ENCODE peak calls at places on chromosomes 12 and 14, in four cellular contexts. I is upper lobe of left lung, L is A549, A is ovary. V is an unnamed sample. For H3K4me1, the result is how much of the 10 kb centered on the place peaks cover.

GRCh38 chr14:90721619-90722305 is 94.5 kb downstream of the TTC7B start:
- DNase-seq in I (no peak), L (no peak), A (no peak), V (no peak)

GRCh38 chr12:15788266-15789214 is 648 bp downstream of the EPS8 start:
- DNase-seq in I (peak), L (peak), A (peak), V (no peak)

GRCh38 chr12:38586652-38587219 is 270.2 kb downstream of the ALG10B start:
- DNase-seq in I (no peak), L (no peak), A (no peak), V (no peak)

GRCh38 chr12:1413930-1414329 is 180.5 kb downstream of the FBXL14 start:
- DNase-seq in I (no peak), L (no peak), A (no peak), V (no peak)

GRCh38 chr12:93802698-93803097 is 125.5 kb downstream of the CRADD start:
- DNase-seq in I (no peak), L (no peak), A (no peak), V (no peak)

GRCh38 chr14:64049616-64050381 is 197.0 kb downstream of the SYNE2 start:
- DNase-seq in I (no peak), L (no peak), A (no peak), V (no peak)

GRCh38 chr12:117140397-117141096 is 41.3 kb upstream of the TESC start:
- DNase-seq in I (peak), L (peak), A (no peak), V (no peak)

GRCh38 chr12:128702344-128702743 is 121.4 kb downstream of the SLC15A4 start:
- DNase-seq in I (no peak), L (no peak), A (no peak), V (no peak)

GRCh38 chr12:42638697-42639096 is 49.2 kb upstream of the PRICKLE1 start:
- DNase-seq in I (no peak), L (no peak), A (no peak), V (no peak)

GRCh38 chr14:97878727-97879126 is 1081.5 kb downstream of the VRK1 start:
- DNase-seq in I (no peak), L (no peak), A (no peak), V (no peak)

GRCh38 chr12:75888398-75888797 is 143.2 kb downstream of the PHLDA1 start:
- DNase-seq in I (no peak), L (no peak), A (no peak), V (no peak)

GRCh38 chr14:64225156-64225757 is 68.9 kb downstream of the ESR2 start:
- DNase-seq in I (no peak), L (no peak), A (no peak), V (no peak)

GRCh38 chr12:30996255-30996654 is 69.7 kb downstream of the TSPAN11 start:
- DNase-seq in I (no peak), L (no peak), A (no peak), V (no peak)

GRCh38 chr14:55336161-55336560 is 64.9 kb downstream of the FBXO34 start:
- DNase-seq in I (no peak), L (no peak), A (no peak), V (no peak)

GRCh38 chr14:32408018-32408417 is 78.9 kb downstream of the AKAP6 start:
- DNase-seq in I (no peak), L (no peak), A (peak), V (no peak)

GRCh38 chr12:46944771-46945170 is 119.0 kb upstream of the SLC38A4 start:
- DNase-seq in I (no peak), L (no peak), A (no peak), V (no peak)

GRCh38 chr14:80606347-80606772 is 335.2 kb downstream of the CEP128 start:
- DNase-seq in I (no peak), L (no peak), A (no peak), V (no peak)

GRCh38 chr12:116962783-116963356 is 52.1 kb downstream of the FBXW8 start:
- DNase-seq in I (no peak), L (no peak), A (no peak), V (no peak)

GRCh38 chr14:22545842-22546721 is 42.9 kb downstream of the DAD1 start:
- DNase-seq in I (no peak), L (no peak), A (no peak), V (no peak)

GRCh38 chr12:53595212-53595611 is 31.0 kb downstream of the ATF7 start:
- DNase-seq in I (no peak), L (no peak), A (no peak), V (no peak)

GRCh38 chr12:57886590-57887363 is 40.2 kb upstream of the CTDSP2 start:
- DNase-seq in I (peak), L (no peak), A (no peak), V (no peak)

GRCh38 chr14:101561145-101561896 is at the start of gene DIO3:
- DNase-seq in I (no peak), L (no peak), A (no peak), V (no peak)

GRCh38 chr14:75092698-75093097 is 23.3 kb downstream of the ZC2HC1C start:
- DNase-seq in I (no peak), L (no peak), A (no peak), V (no peak)

GRCh38 chr14:61484826-61485584 is 163.6 kb downstream of the PRKCH start:
- DNase-seq in I (no peak), L (no peak), A (no peak), V (no peak)

GRCh38 chr14:37623552-37623951 is 28.1 kb downstream of the TTC6 start:
- DNase-seq in I (no peak), L (no peak), A (no peak), V (no peak)

GRCh38 chr12:122001379-122002209 is 20.1 kb upstream of the BCL7A start:
- DNase-seq in I (no peak), L (no peak), A (no peak), V (no peak)

GRCh38 chr12:50276912-50277671 is 6.2 kb downstream of the LIMA1 start:
- DNase-seq in I (no peak), L (no peak), A (no peak), V (no peak)
- TF ChIP-seq CTCF in I (no peak), L (no peak), A (no peak), V (no peak)

DNA sequence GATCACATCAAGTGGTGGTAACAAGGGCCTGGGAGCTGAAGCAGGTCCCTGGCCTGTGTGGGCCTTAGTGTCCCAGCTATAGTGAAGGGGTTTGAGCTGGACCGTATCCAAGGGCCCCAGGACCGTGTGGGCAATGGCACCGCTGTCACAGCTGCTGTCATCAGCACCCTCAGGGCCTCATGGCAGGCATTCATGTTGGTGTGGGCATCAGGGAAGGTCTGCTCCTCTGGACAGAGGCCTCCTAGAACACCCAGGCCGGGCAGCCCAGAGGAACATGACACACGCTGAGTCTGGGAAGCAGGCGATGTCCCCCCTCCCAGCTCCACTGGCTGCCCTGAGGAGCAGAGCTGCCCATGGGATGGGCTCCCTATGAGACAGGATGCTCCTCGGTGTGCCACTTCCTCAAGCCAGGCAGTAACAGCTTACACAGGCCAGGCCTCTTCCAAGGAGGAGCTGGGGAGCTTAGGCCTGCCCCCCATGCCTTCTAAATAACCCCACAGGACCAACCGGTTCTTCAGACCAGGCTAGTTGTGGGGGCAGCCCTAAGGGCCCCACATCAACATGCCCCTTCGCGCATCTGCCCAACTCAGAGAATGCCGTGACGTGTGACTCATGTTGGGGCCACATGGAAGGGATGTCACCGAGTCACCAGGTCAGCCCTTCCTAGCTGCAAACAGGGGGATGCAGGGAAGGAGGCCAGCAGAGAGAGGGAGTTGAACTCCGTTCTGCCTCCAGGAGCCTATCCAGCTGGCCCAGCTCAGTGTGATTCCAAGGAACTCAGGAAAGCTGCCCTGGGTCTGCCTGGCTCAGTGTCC is 80.4 kb downstream of the PITPNM2 start:
- DNase-seq in I (no peak), L (no peak), A (peak), V (no peak)
- H3K4me1 ChIP-seq in I (under half), L (under half), A (under half), V (half or more)

GRCh38 chr14:39680777-39681176 is 248.5 kb upstream of the FBXO33 start:
- DNase-seq in I (no peak), L (no peak), A (no peak), V (no peak)

GRCh38 chr14:39683711-39684110 is 251.5 kb upstream of the FBXO33 start:
- DNase-seq in I (no peak), L (no peak), A (no peak), V (no peak)

GRCh38 chr14:39682563-39682962 is 250.3 kb upstream of the FBXO33 start:
- DNase-seq in I (no peak), L (no peak), A (no peak), V (no peak)

GRCh38 chr14:39682000-39682399 is 249.8 kb upstream of the FBXO33 start:
- DNase-seq in I (no peak), L (no peak), A (no peak), V (no peak)
- TF ChIP-seq EP300 in I (no peak), L (no peak), A (no peak), V (no peak)

GRCh38 chr12:18805516-18806248 is 67.8 kb downstream of the CAPZA3 start:
- DNase-seq in I (no peak), L (no peak), A (no peak), V (no peak)
- TF ChIP-seq CTCF in I (no peak), L (no peak), A (no peak), V (no peak)

GRCh38 chr14:94114589-94115067 is 4.1 kb downstream of the IFI27 start:
- DNase-seq in I (no peak), L (no peak), A (no peak), V (no peak)

GRCh38 chr14:94117856-94118255 is 7.3 kb downstream of the IFI27 start:
- DNase-seq in I (peak), L (no peak), A (no peak), V (no peak)

GRCh38 chr14:94115068-94115591 is 4.6 kb downstream of the IFI27 start:
- DNase-seq in I (peak), L (no peak), A (no peak), V (no peak)

GRCh38 chr14:94115631-94116030 is 5.1 kb downstream of the IFI27 start:
- DNase-seq in I (no peak), L (no peak), A (no peak), V (no peak)

DNA sequence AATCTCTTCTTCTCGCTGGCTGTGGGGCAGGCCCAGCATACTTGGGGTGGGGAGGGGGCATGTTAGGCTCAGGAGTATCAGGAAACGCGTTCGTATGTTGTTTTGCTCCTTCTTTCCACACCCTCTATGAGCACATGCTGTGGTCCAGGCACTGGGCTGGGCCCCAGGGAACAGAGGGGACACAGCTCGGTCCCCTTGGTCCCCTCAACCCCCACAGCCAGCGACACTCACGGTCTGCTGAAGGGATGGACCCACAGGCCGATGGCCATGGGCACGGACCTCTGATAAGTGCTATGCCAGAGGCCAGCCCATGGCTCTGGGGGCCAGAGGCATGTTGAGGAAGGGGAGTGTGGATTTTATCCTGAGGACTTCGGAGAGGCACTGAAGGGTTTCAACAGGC is 6.2 kb downstream of the IFI27 start:
- DNase-seq in I (no peak), L (no peak), A (no peak), V (no peak)
- H3K4me1 ChIP-seq in I (under half), L (under half), A (under half), V (under half)

GRCh38 chr12:106801167-106801708 is 26.8 kb downstream of the RIC8B start:
- DNase-seq in I (no peak), L (no peak), A (no peak), V (no peak)
- TF ChIP-seq EP300 in I (no peak), L (no peak), A (no peak), V (no peak)

V was measured in esophagus muscularis mucosa.